ENCODE peak calls at places on chromosomes 12 and 14, in seven cellular contexts. Q, W, S, L, F, X and N are unnamed samples. For H3K9me3, the result is how much of the 10 kb centered on the place peaks cover.

GRCh38 chr12:9910716-9911421 is 21.3 kb downstream of the CLEC2A start:
- DNase-seq in W (peak), F (no peak), S (no peak), Q (no peak), X (no peak), L (no peak), N (no peak)

GRCh38 chr12:990308-990648 is 745 bp upstream of the ERC1 start:
- DNase-seq in F (no peak), X (peak), L (peak), W (peak), S (peak), Q (peak), N (peak)

GRCh38 chr14:73457935-73458218 is 469 bp downstream of the NUMB start:
- DNase-seq in S (peak), X (no peak), L (peak), F (no peak), W (peak), Q (peak), N (peak)

GRCh38 chr14:101894365-101895113 is 69.8 kb upstream of the DYNC1H1 start:
- DNase-seq in W (no peak), S (no peak), Q (no peak), L (no peak), X (no peak), F (no peak), N (no peak)

GRCh38 chr12:20596036-20596435 is 99.1 kb upstream of the SLCO1C1 start:
- DNase-seq in X (no peak), L (no peak), Q (no peak), F (no peak), W (no peak), S (no peak), N (no peak)

GRCh38 chr12:33988888-33989287 is 33.4 kb upstream of the ALG10 start:
- DNase-seq in S (no peak), W (no peak), X (no peak), F (no peak), L (no peak), Q (no peak), N (no peak)

GRCh38 chr12:52271157-52271556 is 3.3 kb upstream of the KRT86 start:
- DNase-seq in X (no peak), W (no peak), S (no peak), Q (no peak), F (no peak), L (no peak), N (no peak)

GRCh38 chr14:83867871-83868270 is 1662.1 kb upstream of the FLRT2 start:
- DNase-seq in W (peak), Q (peak), L (no peak), F (no peak), S (no peak), X (no peak), N (no peak)

GRCh38 chr14:68819260-68819691 is 26.4 kb upstream of the ZFP36L1 start:
- DNase-seq in Q (no peak), X (peak), L (peak), F (peak), S (no peak), W (peak), N (no peak)

GRCh38 chr12:93740721-93741120 is 63.5 kb downstream of the CRADD start:
- DNase-seq in S (no peak), Q (no peak), L (no peak), W (no peak), F (no peak), X (no peak), N (no peak)

GRCh38 chr14:97005908-97006307 is 208.7 kb downstream of the VRK1 start:
- DNase-seq in F (no peak), S (no peak), Q (no peak), W (no peak), L (no peak), X (no peak), N (no peak)

GRCh38 chr14:89227490-89227834 is 189.6 kb downstream of the FOXN3 start:
- DNase-seq in W (no peak), X (peak), F (no peak), Q (no peak), L (no peak), S (no peak), N (no peak)

GRCh38 chr12:21801522-21802288 is 27.2 kb upstream of the KCNJ8 start:
- DNase-seq in F (no peak), W (no peak), L (no peak), X (no peak), Q (no peak), S (no peak), N (no peak)

GRCh38 chr12:92945659-92946220 is 16.6 kb upstream of the EEA1 start:
- DNase-seq in S (no peak), L (no peak), F (no peak), X (no peak), Q (no peak), W (peak), N (no peak)

GRCh38 chr12:53066594-53066978 is 12.6 kb downstream of the SPRYD3 start:
- DNase-seq in L (peak), W (no peak), Q (no peak), X (no peak), S (no peak), F (no peak), N (no peak)

DNA sequence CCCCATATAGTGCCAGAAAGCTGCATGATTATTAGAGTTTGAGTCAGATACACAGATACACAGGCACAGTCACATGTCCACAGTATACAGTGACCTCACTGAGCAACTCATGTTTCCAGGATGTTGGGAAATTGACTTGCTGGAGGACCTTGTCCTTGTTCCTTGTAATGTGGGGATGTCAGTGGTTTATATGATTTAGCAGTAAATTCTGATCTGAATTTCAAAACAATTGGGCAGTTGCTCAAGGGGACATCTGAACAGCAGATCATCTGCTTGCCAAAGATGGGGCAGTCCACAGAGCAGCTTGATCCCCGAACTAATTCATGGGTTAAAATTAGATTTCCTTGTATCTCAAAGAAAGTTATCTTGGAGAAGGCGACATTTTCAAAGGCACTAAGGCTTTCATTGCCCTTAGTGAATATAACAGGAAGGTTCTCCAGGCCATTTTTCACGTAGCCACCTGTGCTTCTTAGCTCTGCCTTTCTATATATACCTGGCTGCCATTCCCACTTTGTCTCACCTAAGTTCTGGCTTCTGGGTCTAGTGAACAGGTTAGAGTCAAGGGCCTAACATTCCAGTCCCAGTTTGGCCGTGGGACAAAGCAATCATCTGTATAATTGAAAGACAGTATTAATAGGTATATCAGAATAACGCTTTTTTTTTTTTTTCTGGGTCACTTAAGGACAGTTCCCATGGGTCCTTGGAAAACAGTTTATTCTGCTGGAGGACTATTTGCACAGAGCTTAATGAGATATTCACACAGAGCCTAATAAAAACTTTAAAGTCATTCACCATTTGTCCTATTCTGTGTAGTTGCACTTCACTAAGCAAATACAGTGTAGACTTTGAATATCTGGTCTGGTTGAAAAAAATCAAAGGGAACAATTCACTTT is 64.9 kb upstream of the STRN3 start:
- DNase-seq in Q (peak), X (peak), L (no peak), W (peak), F (no peak), S (peak), N (peak)
- H3K27ac ChIP-seq in Q (peak), X (peak), L (peak), W (peak), F (no peak), S (peak), N (peak)

GRCh38 chr12:47067176-47067575 is 12.2 kb upstream of the PCED1B start:
- DNase-seq in Q (no peak), F (no peak), W (no peak), L (no peak), S (no peak), X (no peak), N (no peak)

GRCh38 chr12:47066278-47067048 is 13.0 kb upstream of the PCED1B start:
- DNase-seq in F (no peak), L (no peak), X (peak), W (no peak), S (no peak), Q (no peak), N (no peak)

GRCh38 chr12:47068539-47068938 is 10.9 kb upstream of the PCED1B start:
- DNase-seq in X (no peak), S (no peak), W (no peak), L (no peak), Q (no peak), F (no peak), N (no peak)

GRCh38 chr12:47071241-47071852 is 8.1 kb upstream of the PCED1B start:
- DNase-seq in Q (no peak), X (no peak), L (no peak), F (peak), W (peak), S (no peak), N (no peak)

GRCh38 chr12:47067778-47068431 is 11.5 kb upstream of the PCED1B start:
- DNase-seq in F (no peak), S (no peak), L (no peak), Q (no peak), W (no peak), X (no peak), N (no peak)
- H3K4me3 ChIP-seq in F (no peak), S (no peak), L (no peak), Q (no peak), W (no peak), X (no peak), N (no peak)

DNA sequence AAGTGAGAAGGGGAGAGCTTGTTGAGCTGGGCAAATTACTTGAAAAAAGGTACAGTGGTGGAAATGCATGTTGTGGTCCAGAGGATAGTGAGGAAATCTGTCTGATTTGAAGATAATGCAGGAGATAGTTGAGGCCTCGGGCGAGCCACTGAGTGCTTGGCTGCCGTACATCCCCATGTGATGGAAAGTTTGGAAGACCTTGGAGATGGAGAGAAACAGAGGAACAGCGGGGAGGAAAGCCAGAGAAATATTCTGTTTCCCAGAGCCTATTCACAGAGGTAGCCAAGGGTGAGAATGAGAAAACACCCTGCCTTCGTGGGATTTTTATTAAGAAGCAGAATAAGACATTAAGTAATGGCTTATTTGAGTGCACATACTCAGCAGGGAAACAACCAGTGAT is 498.2 kb downstream of the BCL11B start:
- DNase-seq in L (no peak), Q (peak), F (no peak), S (no peak), W (no peak), X (no peak), N (no peak)
- H3K9me3 ChIP-seq in L (under half), Q (under half), F (under half), S (under half), W (under half), X (under half), N (under half)

GRCh38 chr14:93286212-93286890 is 46.5 kb downstream of the BTBD7 start:
- DNase-seq in X (peak), Q (no peak), S (no peak), W (no peak), F (no peak), L (no peak), N (no peak)
- H3K27ac ChIP-seq in X (no peak), Q (no peak), S (no peak), W (peak), F (no peak), L (no peak), N (no peak)

DNA sequence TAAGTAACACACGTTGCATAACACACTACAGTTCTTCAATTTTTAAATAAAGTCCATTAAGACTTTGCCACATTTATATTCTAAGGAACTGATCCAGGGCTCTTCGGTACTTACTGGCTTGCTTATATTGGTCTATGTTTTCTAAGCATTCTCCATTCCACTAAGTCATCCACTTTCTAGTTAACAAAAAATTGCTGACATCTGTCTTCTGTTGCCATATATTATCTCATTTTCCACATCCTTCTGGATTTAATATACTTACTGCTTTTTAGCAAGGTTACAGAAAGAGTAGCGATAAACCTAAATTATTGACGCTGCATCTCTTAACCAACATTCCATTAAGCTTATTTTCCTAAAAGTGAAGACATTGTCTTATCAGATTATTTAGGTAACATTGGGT is 238.4 kb upstream of the LRIG3 start:
- DNase-seq in F (no peak), W (no peak), S (no peak), L (no peak), Q (no peak), X (no peak), N (no peak)
- H3K4me3 ChIP-seq in F (no peak), W (no peak), S (no peak), L (no peak), Q (no peak), X (no peak), N (no peak)

DNA sequence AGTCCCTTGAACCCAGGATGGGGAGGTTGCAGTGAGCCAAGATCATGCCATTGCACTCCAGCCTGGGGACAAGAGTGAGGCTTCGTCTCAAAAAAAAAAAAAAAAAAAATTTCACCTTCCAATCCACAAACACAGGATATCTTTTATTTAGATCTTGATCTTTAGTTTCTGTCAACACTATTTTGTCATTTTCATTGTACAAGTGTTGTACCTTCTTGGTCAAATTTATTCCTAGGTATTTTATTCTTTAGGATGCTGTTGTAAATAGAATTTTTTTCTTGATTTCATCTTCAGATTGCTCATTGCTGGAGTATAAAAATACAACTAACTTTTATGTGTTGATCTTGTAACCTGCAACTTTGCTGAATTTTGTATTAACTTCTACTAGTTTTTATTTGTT is 60.8 kb downstream of the ARHGAP5 start:
- DNase-seq in S (no peak), F (no peak), Q (no peak), W (no peak), L (no peak), X (no peak), N (no peak)
- H3K9me3 ChIP-seq in S (under half), F (under half), Q (under half), W (under half), L (under half), X (under half), N (under half)

GRCh38 chr14:57957441-57957840 is 91.5 kb upstream of the SLC35F4 start:
- DNase-seq in W (no peak), L (no peak), S (no peak), Q (no peak), F (no peak), X (no peak), N (no peak)

GRCh38 chr14:57961793-57962075 is 95.8 kb upstream of the SLC35F4 start:
- DNase-seq in F (no peak), Q (no peak), W (no peak), X (no peak), S (no peak), L (no peak), N (no peak)

GRCh38 chr14:57963071-57963470 is 97.2 kb upstream of the SLC35F4 start:
- DNase-seq in X (no peak), W (no peak), S (no peak), L (no peak), F (no peak), Q (no peak), N (no peak)

GRCh38 chr14:57960946-57961792 is 95.3 kb upstream of the SLC35F4 start:
- DNase-seq in F (no peak), X (no peak), Q (no peak), S (no peak), L (no peak), W (peak), N (no peak)

DNA sequence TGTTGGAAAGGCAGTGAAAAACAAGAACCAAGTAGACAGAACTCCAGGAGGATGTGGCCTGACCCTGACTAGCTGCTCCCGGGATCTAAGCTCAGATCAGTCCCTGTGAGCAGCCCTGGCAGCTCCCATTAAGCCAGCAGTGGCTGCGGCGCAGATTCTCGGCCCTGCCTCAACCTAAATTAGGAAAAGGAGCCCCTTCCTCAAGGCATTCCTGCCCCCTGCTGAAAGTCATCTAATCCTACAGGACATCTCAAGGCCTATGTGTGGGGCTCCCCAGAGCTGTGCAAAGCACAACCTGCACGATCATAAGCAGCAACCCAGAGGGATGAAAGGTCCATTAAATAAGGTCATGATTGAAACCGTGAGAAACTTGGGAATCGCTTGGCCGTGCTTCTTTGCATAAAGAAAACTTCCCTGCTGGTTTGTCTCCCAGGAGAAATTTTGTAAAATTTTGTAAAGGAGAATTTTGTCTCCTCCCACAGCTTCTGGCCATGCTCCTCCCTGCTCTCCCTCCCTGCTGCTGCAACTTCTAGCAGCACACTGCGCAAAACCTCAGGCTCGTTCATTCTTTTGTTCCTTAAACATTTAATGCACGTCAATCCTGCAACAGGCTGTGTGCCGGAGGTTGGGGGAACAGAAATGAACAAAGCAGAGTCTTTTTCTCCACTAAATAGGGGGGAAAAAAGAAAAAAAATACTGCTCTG is 96.6 kb upstream of the SLC35F4 start:
- DNase-seq in L (no peak), Q (no peak), X (no peak), S (no peak), F (no peak), W (peak), N (no peak)
- H3K27ac ChIP-seq in L (peak), Q (no peak), X (no peak), S (no peak), F (no peak), W (peak), N (no peak)

GRCh38 chr12:113057565-113058485 is 1.3 kb downstream of the DTX1 start:
- DNase-seq in F (no peak), Q (no peak), L (no peak), W (no peak), S (no peak), X (no peak), N (no peak)

GRCh38 chr12:113056631-113057488 is at the start of gene DTX1:
- DNase-seq in Q (no peak), L (no peak), X (peak), W (no peak), S (no peak), F (no peak), N (peak)

GRCh38 chr12:113054948-113055486 is 1.5 kb upstream of the DTX1 start:
- DNase-seq in W (no peak), F (no peak), L (no peak), X (no peak), S (no peak), Q (no peak), N (no peak)

GRCh38 chr12:113056381-113056630 is 224 bp upstream of the DTX1 start:
- DNase-seq in L (no peak), Q (no peak), S (no peak), X (no peak), F (no peak), W (no peak), N (no peak)

DNA sequence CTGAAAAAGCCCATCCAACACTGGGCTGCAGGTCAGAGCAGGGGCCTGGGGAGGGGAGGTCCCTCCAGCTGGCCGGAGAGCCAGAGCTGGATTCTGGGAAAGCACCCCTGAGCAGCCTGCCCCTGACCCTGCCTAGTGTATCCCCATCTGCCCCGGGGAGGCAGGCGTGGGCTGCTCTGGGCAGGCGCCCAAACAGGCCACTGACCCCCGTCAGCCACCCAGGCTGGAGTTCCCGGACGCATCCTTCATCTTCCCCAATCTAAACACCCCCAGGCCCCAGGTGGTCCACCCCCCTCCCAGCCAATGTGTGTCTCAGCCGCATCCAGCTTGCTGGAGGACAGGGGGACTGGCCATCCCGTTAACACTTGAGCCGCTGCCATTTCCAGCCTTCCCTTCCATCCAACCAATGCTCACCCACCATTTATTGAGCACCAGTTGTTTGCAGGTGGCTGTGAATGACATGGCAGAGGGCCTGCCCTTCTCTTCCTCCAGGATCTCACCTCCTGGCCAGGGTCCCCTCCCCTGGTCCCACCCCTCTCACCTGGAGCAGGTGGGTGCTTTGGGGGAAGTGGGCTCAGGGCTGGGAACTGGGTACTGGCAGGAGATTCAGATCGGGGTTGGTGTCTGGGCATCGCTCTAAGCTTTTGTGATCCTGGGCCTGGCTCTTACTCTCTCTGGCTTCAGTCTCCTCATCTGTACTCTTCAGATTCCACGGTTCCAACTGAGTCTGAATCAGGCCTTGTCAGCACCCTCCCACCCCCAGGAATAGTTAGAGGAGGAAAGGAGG is 743 bp upstream of the DTX1 start:
- DNase-seq in S (no peak), L (no peak), W (no peak), F (no peak), X (no peak), Q (no peak), N (no peak)
- H3K4me3 ChIP-seq in S (no peak), L (peak), W (no peak), F (no peak), X (no peak), Q (no peak), N (peak)

GRCh38 chr14:98888281-98888680 is 383.7 kb downstream of the BCL11B start:
- DNase-seq in W (no peak), Q (no peak), X (no peak), L (no peak), S (no peak), F (no peak), N (no peak)
- H3K9me3 ChIP-seq in W (under half), Q (under half), X (under half), L (under half), S (under half), F (under half), N (under half)